ENCODE peak calls at places on chromosomes 13 and 19, in six cellular contexts. I is lung, D is tibial nerve, W is AG04449, N is heart right ventricle, S is breast epithelium. P is an unnamed sample.
A peak's percentile ranks its signal among the peaks of the same experiment; 100 is the strongest.

GRCh38 chr19:36528921-36529518 is 949 bp upstream of the ZNF260 start:
- DNase-seq in S (no peak), I (no peak), D (no peak), W (no peak), N (no peak), P (peak; percentile 15)

GRCh38 chr19:51339313-51339686 is 2.6 kb downstream of the VSIG10L start:
- DNase-seq in S (peak; percentile 23), W (no peak), I (no peak), N (no peak), D (no peak), P (no peak)

GRCh38 chr19:53982611-53983010 is 8.8 kb upstream of the CACNG6 start:
- DNase-seq in W (no peak), D (no peak), S (peak; percentile 20), N (peak; percentile 53), I (no peak), P (no peak)

GRCh38 chr13:102012299-102013293 is 389.3 kb downstream of the FGF14 start:
- DNase-seq in S (no peak), D (no peak), N (peak; percentile 66), I (no peak), W (no peak), P (no peak)

GRCh38 chr19:12140545-12141404 is 625 bp upstream of the ZNF20 start:
- DNase-seq in W (peak; percentile 23), N (peak; percentile 91), D (peak; percentile 88), S (peak; percentile 77), I (peak; percentile 91), P (peak; percentile 95)

GRCh38 chr13:86562876-86563275 is 763.7 kb upstream of the SLITRK6 start:
- DNase-seq in N (no peak), W (no peak), S (no peak), D (no peak), I (no peak), P (no peak)

GRCh38 chr19:54041969-54042606 is 21.6 kb downstream of the VSTM1 start:
- DNase-seq in I (no peak), S (no peak), D (no peak), N (no peak), W (no peak), P (no peak)

GRCh38 chr13:31930901-31931522 is 100.6 kb upstream of the FRY start:
- DNase-seq in D (no peak), S (no peak), I (no peak), W (no peak), N (no peak), P (no peak)

GRCh38 chr13:102195566-102196462 is 206.0 kb downstream of the FGF14 start:
- DNase-seq in I (no peak), D (no peak), W (no peak), N (no peak), S (no peak), P (no peak)

GRCh38 chr19:39599116-39599515 is 3.2 kb upstream of the LGALS13 start:
- DNase-seq in W (no peak), S (no peak), I (no peak), N (peak; percentile 13), D (no peak), P (peak; percentile 75)

GRCh38 chr19:13120817-13121216 is 2.8 kb downstream of the NACC1 start:
- DNase-seq in S (no peak), W (no peak), I (no peak), D (no peak), N (no peak), P (no peak)

GRCh38 chr13:94325660-94326059 is 153.8 kb downstream of the DCT start:
- DNase-seq in N (peak; percentile 10), D (no peak), I (no peak), S (no peak), W (no peak), P (no peak)

GRCh38 chr13:28022848-28023518 is 34.5 kb upstream of the URAD start:
- DNase-seq in N (no peak), W (no peak), D (no peak), S (no peak), I (no peak), P (peak; percentile 50)

GRCh38 chr13:98710521-98710920 is 42.0 kb downstream of the SLC15A1 start:
- DNase-seq in D (no peak), S (no peak), I (no peak), W (no peak), N (no peak), P (no peak)

GRCh38 chr13:99067160-99067985 is 89.5 kb upstream of the DOCK9 start:
- DNase-seq in W (peak; percentile 54), I (no peak), N (no peak), D (no peak), S (no peak), P (no peak)

GRCh38 chr19:36483653-36484052 is 5.7 kb downstream of the ZNF566 start:
- DNase-seq in N (no peak), S (no peak), W (no peak), D (no peak), I (no peak), P (no peak)

GRCh38 chr13:94362411-94362909 is 117.0 kb downstream of the DCT start:
- DNase-seq in S (peak; percentile 28), N (peak; percentile 67), I (peak; percentile 59), D (peak; percentile 81), W (peak; percentile 70), P (peak; percentile 59)

GRCh38 chr19:58572818-58573657 is at the start of gene MZF1:
- DNase-seq in I (peak; percentile 100), N (peak; percentile 100), S (peak; percentile 100), D (peak; percentile 100), W (peak; percentile 100), P (peak; percentile 100)

GRCh38 chr19:18119243-18120105 is 21.9 kb downstream of the MAST3 start:
- DNase-seq in D (no peak), I (no peak), N (no peak), W (no peak), S (no peak), P (no peak)

GRCh38 chr19:18120127-18120526 is 22.5 kb downstream of the MAST3 start:
- DNase-seq in N (no peak), S (no peak), I (no peak), D (no peak), W (no peak), P (no peak)

GRCh38 chr19:18118420-18119242 is 21.1 kb downstream of the MAST3 start:
- DNase-seq in S (no peak), N (no peak), D (peak; percentile 24), W (no peak), I (no peak), P (no peak)

GRCh38 chr19:18117692-18118378 is 20.3 kb downstream of the MAST3 start:
- DNase-seq in W (no peak), D (peak; percentile 78), N (peak; percentile 88), S (peak; percentile 52), I (peak; percentile 91), P (peak; percentile 88)

GRCh38 chr19:18117364-18117691 is 19.8 kb downstream of the MAST3 start:
- DNase-seq in I (no peak), S (no peak), N (no peak), D (no peak), W (no peak), P (no peak)
- H3K4me3 ChIP-seq in I (peak overlapping the region; percentile 24), S (peak overlapping the region; percentile 80), N (peak overlapping the region; percentile 84), D (peak overlapping the region; percentile 22), W (peak overlapping the region; percentile 53), P (peak overlapping the region; percentile 76)

DNA sequence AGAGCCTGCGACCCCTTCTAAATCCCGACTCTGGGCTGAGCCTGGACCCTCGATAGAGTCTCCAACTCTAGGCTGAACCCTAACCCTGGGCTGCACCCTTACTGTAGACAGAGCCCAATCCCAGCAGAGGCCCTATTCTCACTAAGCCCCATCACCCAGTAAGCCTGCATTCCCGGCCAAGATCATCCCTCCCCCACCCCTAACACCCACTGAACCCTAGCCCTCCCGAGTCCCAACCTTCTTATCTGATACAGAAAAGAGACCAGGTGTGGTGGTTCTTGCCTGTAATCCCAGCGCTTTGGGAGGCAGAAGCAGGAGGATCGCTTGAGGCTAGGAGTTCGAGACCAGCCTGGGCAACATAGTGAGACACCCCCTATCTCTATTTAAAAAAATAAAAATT is 2.6 kb upstream of the TNFAIP8L1 start:
- DNase-seq in D (no peak), W (no peak), N (no peak), S (no peak), I (no peak), P (no peak)
- H3K4me3 ChIP-seq in D (no peak overlapping the region), W (no peak overlapping the region), N (no peak overlapping the region), S (peak overlapping the region; percentile 72), I (no peak overlapping the region), P (peak overlapping the region; percentile 58)

DNA sequence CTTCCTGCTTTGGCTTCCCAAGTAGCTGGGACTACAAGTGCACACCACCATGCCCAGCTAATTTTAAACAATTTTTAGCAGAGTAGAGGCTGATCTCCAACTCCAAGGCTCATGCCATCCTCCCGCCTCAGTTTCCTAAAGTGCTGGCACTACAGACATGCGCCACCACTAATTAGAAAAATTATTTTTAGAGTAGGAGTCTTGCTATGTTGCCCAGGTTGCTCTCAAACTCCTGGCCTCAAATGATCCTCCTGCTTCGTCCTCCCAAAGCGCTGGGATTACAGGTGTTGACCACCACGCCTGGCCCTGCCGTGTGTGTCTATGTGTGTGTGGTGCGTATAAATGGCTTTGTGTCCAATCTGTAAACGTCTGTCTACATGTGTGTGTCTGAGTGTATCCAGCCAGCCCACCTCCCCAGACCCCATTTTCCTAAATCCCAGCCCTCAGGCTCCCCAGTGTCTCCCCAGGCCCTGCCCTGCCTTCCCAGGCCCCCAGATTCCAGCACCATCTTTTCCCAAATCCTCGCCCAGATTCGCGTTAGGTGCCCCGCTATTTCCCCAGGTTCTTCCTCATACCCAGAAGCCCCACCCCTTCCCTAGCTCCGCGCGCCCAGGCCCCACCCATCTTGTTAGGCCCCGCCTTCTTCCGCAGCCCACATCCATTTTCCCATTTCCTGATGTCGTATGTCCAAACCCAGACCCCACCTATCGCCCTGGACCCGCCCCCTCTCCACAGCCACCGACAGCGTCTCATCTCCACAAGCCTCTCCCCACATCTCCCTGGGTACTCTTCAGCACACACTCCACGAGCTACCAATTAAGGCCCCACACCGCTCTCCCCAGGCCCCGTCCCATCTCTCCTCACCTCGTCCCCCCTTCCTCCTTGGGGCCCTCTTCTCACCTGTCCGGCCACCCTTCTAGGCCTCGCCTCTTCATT is 24.9 kb downstream of the SLC8A2 start:
- DNase-seq in W (no peak), S (no peak), I (peak; percentile 35), D (no peak), N (no peak), P (no peak)
- H3K4me3 ChIP-seq in W (no peak overlapping the region), S (peak overlapping the region; percentile 64), I (no peak overlapping the region), D (no peak overlapping the region), N (no peak overlapping the region), P (no peak overlapping the region)

GRCh38 chr19:1037553-1038115 is 2.3 kb upstream of the ABCA7 start:
- DNase-seq in S (no peak), N (no peak), I (no peak), W (no peak), D (no peak), P (no peak)
- H3K4me3 ChIP-seq in S (no peak overlapping the region), N (no peak overlapping the region), I (no peak overlapping the region), W (no peak overlapping the region), D (no peak overlapping the region), P (no peak overlapping the region)

P was measured in SJCRH30.